ENCODE peak calls at places on chromosomes 16 and 17, in five cellular contexts. W, Z, Y, J and F are unnamed samples.

GRCh38 chr17:82791532-82791931 is 39.7 kb downstream of the TBCD start:
- DNase-seq in W (no peak), Z (no peak), Y (no peak), J (peak; percentile 37), F (peak; percentile 97)

GRCh38 chr17:12457493-12457892 is 208.2 kb upstream of the MYOCD start:
- DNase-seq in W (no peak), Z (no peak), Y (no peak), J (no peak), F (no peak)

GRCh38 chr17:47785538-47786123 is 36.0 kb downstream of the OSBPL7 start:
- DNase-seq in W (no peak), Z (no peak), Y (no peak), J (peak; percentile 32), F (peak; percentile 27)

GRCh38 chr16:117381-118365 is 20.8 kb downstream of the NPRL3 start:
- DNase-seq in W (no peak), Z (peak; percentile 40), Y (peak; percentile 34), J (peak; percentile 48), F (peak; percentile 43)

GRCh38 chr17:76935331-76935730 is 67.1 kb downstream of the MGAT5B start:
- DNase-seq in W (no peak), Z (no peak), Y (no peak), J (no peak), F (peak; percentile 30)

GRCh38 chr16:25896412-25896811 is 204.7 kb downstream of the HS3ST4 start:
- DNase-seq in W (no peak), Z (no peak), Y (no peak), J (no peak), F (no peak)

GRCh38 chr17:76382305-76382802 is 2.1 kb upstream of the SPHK1 start:
- DNase-seq in W (no peak), Z (no peak), Y (peak; percentile 36), J (peak; percentile 29), F (no peak)

GRCh38 chr17:8922451-8922850 is 43.1 kb downstream of the PIK3R5 start:
- DNase-seq in W (no peak), Z (peak; percentile 89), Y (no peak), J (no peak), F (peak; percentile 99)

GRCh38 chr16:22205577-22206012 is 483 bp upstream of the EEF2K start:
- DNase-seq in W (no peak), Z (no peak), Y (no peak), J (no peak), F (no peak)

GRCh38 chr17:75742337-75742736 is 21.1 kb downstream of the ITGB4 start:
- DNase-seq in W (no peak), Z (no peak), Y (no peak), J (no peak), F (no peak)

GRCh38 chr17:38705803-38706624 is 941 bp downstream of the MLLT6 start:
- DNase-seq in W (no peak), Z (no peak), Y (peak; percentile 49), J (peak; percentile 27), F (peak; percentile 50)

GRCh38 chr17:9240659-9241370 is 219.5 kb downstream of the NTN1 start:
- DNase-seq in W (peak; percentile 87), Z (no peak), Y (peak; percentile 55), J (peak; percentile 39), F (peak; percentile 56)

GRCh38 chr16:86490859-86491642 is 19.3 kb upstream of the FOXF1 start:
- DNase-seq in W (no peak), Z (no peak), Y (no peak), J (no peak), F (peak; percentile 79)

GRCh38 chr17:17851603-17852002 is 14.8 kb upstream of the SREBF1 start:
- DNase-seq in W (no peak), Z (no peak), Y (no peak), J (no peak), F (no peak)

GRCh38 chr16:583815-584591 is 5.9 kb upstream of the RAB40C start:
- DNase-seq in W (no peak), Z (no peak), Y (no peak), J (no peak), F (no peak)

GRCh38 chr16:19481291-19481690 is 40.6 kb downstream of the GDE1 start:
- DNase-seq in W (no peak), Z (no peak), Y (no peak), J (no peak), F (peak; percentile 9)

GRCh38 chr17:913207-913606 is 66.4 kb downstream of the NXN start:
- DNase-seq in W (no peak), Z (no peak), Y (no peak), J (no peak), F (peak; percentile 40)

GRCh38 chr17:917391-917811 is 62.2 kb downstream of the NXN start:
- DNase-seq in W (no peak), Z (no peak), Y (no peak), J (peak; percentile 47), F (peak; percentile 73)

GRCh38 chr17:918102-918740 is 61.4 kb downstream of the NXN start:
- DNase-seq in W (no peak), Z (no peak), Y (no peak), J (peak; percentile 77), F (peak; percentile 65)

GRCh38 chr17:915416-916201 is 64.0 kb downstream of the NXN start:
- DNase-seq in W (no peak), Z (no peak), Y (no peak), J (peak; percentile 94), F (peak; percentile 49)

DNA sequence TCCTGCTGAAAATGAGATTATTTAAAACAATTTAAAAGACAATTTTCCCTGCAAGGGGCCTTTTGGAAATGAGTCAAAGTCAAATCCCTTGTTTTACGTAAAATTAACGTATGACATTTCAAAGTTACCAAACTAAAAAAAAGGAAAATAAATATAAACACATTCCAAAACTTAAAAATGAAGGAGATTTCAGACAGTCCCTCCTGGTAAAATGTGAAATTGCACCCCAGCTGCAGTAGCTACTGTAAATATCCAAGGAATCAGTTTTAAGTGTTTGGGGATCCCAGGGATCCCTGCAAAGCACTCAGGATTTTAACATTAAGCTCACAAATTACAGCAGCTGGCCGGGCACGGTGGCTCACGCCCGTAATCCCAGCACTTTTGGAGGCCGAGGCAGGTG is 63.3 kb downstream of the NXN start:
- DNase-seq in W (no peak), Z (no peak), Y (no peak), J (no peak), F (no peak)
- TF ChIP-seq CTCF in W (no peak), Z (no peak), Y (no peak), J (peak; percentile 20), F (peak; percentile 11)

GRCh38 chr16:84821179-84821578 is 1.4 kb downstream of the CRISPLD2 start:
- DNase-seq in W (no peak), Z (no peak), Y (no peak), J (no peak), F (no peak)

GRCh38 chr16:84821728-84822676 is 2.2 kb downstream of the CRISPLD2 start:
- DNase-seq in W (no peak), Z (no peak), Y (no peak), J (no peak), F (peak; percentile 90)

GRCh38 chr16:84823926-84824325 is 4.1 kb downstream of the CRISPLD2 start:
- DNase-seq in W (no peak), Z (no peak), Y (no peak), J (no peak), F (peak; percentile 19)

GRCh38 chr16:84822990-84823389 is 3.2 kb downstream of the CRISPLD2 start:
- DNase-seq in W (no peak), Z (no peak), Y (no peak), J (no peak), F (no peak)

GRCh38 chr16:84823484-84823883 is 3.7 kb downstream of the CRISPLD2 start:
- DNase-seq in W (no peak), Z (no peak), Y (no peak), J (no peak), F (peak; percentile 93)
- H3K4me3 ChIP-seq in W (peak overlapping the region; percentile 57), Z (no peak overlapping the region), Y (no peak overlapping the region), J (no peak overlapping the region), F (no peak overlapping the region)

GRCh38 chr17:68759002-68759342 is 157.8 kb upstream of the FAM20A start:
- DNase-seq in W (no peak), Z (no peak), Y (no peak), J (no peak), F (no peak)

GRCh38 chr17:68762911-68763310 is 161.7 kb upstream of the FAM20A start:
- DNase-seq in W (no peak), Z (no peak), Y (no peak), J (no peak), F (no peak)

GRCh38 chr17:68763551-68763950 is 162.4 kb upstream of the FAM20A start:
- DNase-seq in W (no peak), Z (no peak), Y (no peak), J (no peak), F (peak; percentile 73)

GRCh38 chr17:68760141-68760475 is 158.9 kb upstream of the FAM20A start:
- DNase-seq in W (no peak), Z (no peak), Y (no peak), J (no peak), F (no peak)

DNA sequence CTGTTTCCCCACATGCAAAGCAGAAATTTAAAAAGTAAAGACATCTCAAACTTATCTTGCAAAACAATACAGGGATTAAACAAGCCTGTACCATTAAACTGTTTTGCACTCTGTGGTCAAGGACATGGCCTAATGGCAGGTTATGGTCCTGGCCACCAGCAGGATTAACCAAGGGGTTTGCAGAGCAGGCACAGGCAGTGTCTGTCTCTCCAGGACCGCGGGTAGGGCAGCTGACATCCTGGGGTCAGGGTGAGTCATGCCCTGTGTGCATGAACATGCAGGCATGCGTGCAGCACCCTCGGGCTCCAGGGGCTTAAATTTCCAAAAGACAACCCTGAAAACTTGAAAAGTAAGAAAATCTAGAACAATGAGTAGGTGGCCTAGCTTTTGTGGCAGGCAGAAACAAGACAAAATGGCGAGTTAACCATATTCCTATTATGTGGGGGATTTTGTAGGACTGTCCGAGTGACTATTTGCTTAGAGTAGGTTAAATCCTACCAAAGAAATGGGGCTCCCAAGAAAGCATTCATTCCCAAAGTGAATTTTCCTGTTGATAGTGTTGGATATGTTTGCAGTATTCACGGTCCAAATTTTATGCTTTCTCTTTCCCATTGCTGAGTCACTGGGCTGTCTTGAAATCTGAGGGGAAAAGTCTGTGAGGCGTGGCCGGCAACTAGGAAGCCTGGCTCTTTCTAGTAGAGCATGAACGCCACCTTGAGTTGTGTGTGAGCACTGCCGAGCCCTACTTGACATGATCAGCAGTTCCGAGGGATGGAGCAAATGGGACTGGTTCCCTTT is 158.4 kb upstream of the FAM20A start:
- DNase-seq in W (peak; percentile 94), Z (peak; percentile 82), Y (peak; percentile 75), J (peak; percentile 91), F (peak; percentile 95)
- TF ChIP-seq CTCF in W (peak; percentile 91), Z (peak; percentile 86), Y (peak; percentile 69), J (peak; percentile 93), F (peak; percentile 98)

GRCh38 chr17:43587647-43588046 is 41.5 kb upstream of the ETV4 start:
- DNase-seq in W (no peak), Z (no peak), Y (no peak), J (no peak), F (no peak)

GRCh38 chr17:43588121-43588520 is 42.0 kb upstream of the ETV4 start:
- DNase-seq in W (no peak), Z (no peak), Y (no peak), J (no peak), F (no peak)

GRCh38 chr17:43595466-43595865 is 49.3 kb upstream of the ETV4 start:
- DNase-seq in W (no peak), Z (no peak), Y (no peak), J (no peak), F (no peak)

GRCh38 chr17:43588664-43589435 is 42.7 kb upstream of the ETV4 start:
- DNase-seq in W (no peak), Z (no peak), Y (no peak), J (no peak), F (no peak)

GRCh38 chr17:43591750-43592562 is 45.8 kb upstream of the ETV4 start:
- DNase-seq in W (peak; percentile 85), Z (no peak), Y (no peak), J (peak; percentile 94), F (peak; percentile 90)
- H3K4me3 ChIP-seq in W (peak overlapping the region; percentile 7), Z (no peak overlapping the region), Y (no peak overlapping the region), J (no peak overlapping the region), F (no peak overlapping the region)